ENCODE peak calls at places on chromosomes 4 and X, in six cellular contexts. Q is suprapubic skin, X is mammary epithelial cell, E is uterus, G is T-helper 17 cell, F is SJSA1. T is an unnamed sample.

GRCh38 chrX:147565239-147565638 is 346.5 kb upstream of the FMR1 start:
- DNase-seq in Q (no peak), G (no peak), E (no peak), F (peak; percentile 50), X (no peak), T (peak; percentile 0)

GRCh38 chr4:37793562-37793961 is 32.9 kb upstream of the PGM2 start:
- DNase-seq in X (peak; percentile 3), G (no peak), Q (no peak), E (no peak), F (no peak), T (no peak)

GRCh38 chrX:149365061-149365460 is 140.0 kb downstream of the IDS start:
- DNase-seq in G (no peak), E (no peak), X (peak; percentile 8), Q (no peak), F (peak; percentile 59), T (no peak)

GRCh38 chrX:148562846-148563245 is 62.4 kb downstream of the AFF2 start:
- DNase-seq in F (no peak), E (no peak), G (no peak), X (no peak), Q (no peak), T (no peak)

GRCh38 chr4:113435893-113436292 is 325.6 kb downstream of the CAMK2D start:
- DNase-seq in F (peak; percentile 72), X (peak; percentile 96), Q (peak; percentile 75), G (no peak), E (peak; percentile 59), T (peak; percentile 94)

GRCh38 chrX:40152173-40152705 is 54.5 kb upstream of the BCOR start:
- DNase-seq in Q (no peak), E (peak; percentile 20), G (no peak), F (no peak), X (no peak), T (no peak)

GRCh38 chrX:106726485-106727437 is at the start of gene RNF128:
- DNase-seq in G (no peak), F (no peak), E (no peak), X (peak; percentile 62), Q (peak; percentile 58), T (peak; percentile 52)

GRCh38 chrX:112696506-112696905 is 16.8 kb upstream of the LHFPL1 start:
- DNase-seq in Q (no peak), F (no peak), X (no peak), E (no peak), G (no peak), T (no peak)

DNA sequence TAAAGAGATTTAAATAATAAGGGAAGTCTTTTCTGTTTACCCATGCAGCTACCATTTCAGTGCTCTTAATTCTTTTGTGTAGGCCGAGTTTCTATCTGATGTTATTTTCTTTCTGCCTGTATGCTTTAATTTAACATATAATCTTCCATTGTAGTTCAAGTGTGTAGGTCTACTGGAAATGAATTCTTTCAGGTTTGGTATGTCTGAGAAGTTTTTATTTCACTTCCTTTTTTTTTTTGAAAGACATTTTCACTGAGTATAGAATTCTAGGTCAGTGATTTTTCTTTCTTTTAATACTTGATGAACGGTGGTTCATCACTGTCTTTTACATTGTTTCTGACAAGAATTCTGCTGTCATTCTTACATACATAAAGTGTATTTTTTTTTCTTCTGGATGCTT is 42.1 kb downstream of the VAMP7 start:
- DNase-seq in E (no peak), X (no peak), Q (no peak), F (no peak), G (no peak), T (no peak)
- H3K9me3 ChIP-seq in E (no peaks in the 10 kb centered on the region), X (peaks cover 4% of the 10 kb centered on the region), Q (no peaks in the 10 kb centered on the region), F (no peaks in the 10 kb centered on the region), G (no peaks in the 10 kb centered on the region), T (no peaks in the 10 kb centered on the region)

GRCh38 chrX:100817340-100817739 is 2.9 kb upstream of the CSTF2 start:
- DNase-seq in X (no peak), F (no peak), E (no peak), G (no peak), Q (no peak), T (no peak)

GRCh38 chrX:100819837-100820666 is at the start of gene CSTF2:
- DNase-seq in F (peak; percentile 79), X (peak; percentile 80), Q (peak; percentile 80), E (peak; percentile 77), G (peak; percentile 58), T (peak; percentile 83)

DNA sequence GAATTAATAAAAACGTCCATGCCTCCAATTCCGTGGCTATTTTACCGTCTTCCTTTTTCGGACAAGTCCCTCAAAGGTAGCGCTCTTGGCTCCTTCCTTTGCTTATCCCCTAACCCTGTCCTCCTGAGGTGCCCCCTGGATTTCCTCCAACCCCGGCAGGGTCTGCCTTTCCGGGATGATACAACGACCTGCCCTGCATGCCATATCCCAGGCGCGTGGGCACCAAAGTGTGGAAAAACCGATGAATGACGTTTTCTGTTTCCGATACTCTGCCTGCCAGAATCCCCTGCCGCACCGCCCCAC is 706 bp upstream of the CSTF2 start:
- DNase-seq in Q (no peak), E (no peak), X (no peak), F (no peak), G (no peak), T (no peak)
- H3K9me3 ChIP-seq in Q (no peaks in the 10 kb centered on the region), E (no peaks in the 10 kb centered on the region), X (peaks cover 4% of the 10 kb centered on the region), F (no peaks in the 10 kb centered on the region), G (no peaks in the 10 kb centered on the region), T (no peaks in the 10 kb centered on the region)

GRCh38 chr4:576991-577498 is 950 bp upstream of the TMEM271 start:
- DNase-seq in E (no peak), X (no peak), F (no peak), Q (no peak), G (no peak), T (no peak)
- H3K9me3 ChIP-seq in E (no peaks in the 10 kb centered on the region), X (no peaks in the 10 kb centered on the region), F (no peaks in the 10 kb centered on the region), Q (no peaks in the 10 kb centered on the region), G (no peaks in the 10 kb centered on the region), T (no peaks in the 10 kb centered on the region)

DNA sequence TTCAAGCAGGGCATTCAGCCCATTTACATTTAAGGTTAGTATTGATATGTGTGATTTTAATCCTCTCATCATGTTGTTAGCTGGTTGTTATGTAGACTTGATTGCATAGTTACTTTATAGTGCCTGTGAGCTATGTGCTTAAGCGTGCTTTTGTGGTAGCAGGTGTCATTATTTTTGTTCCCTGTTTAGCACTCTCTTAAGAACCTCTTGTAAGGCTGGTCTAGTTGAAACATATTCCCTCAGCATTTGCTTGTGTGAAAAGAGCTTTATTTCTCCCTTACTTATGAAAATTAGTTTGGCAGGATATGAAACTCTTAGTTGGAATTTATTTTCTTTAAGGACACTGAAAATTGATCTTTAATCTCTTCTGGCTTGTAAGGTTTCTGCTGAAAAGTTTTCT is 326.1 kb downstream of the SH3BGRL start:
- DNase-seq in F (no peak), E (no peak), X (no peak), Q (no peak), G (no peak), T (no peak)
- H3K9me3 ChIP-seq in F (no peaks in the 10 kb centered on the region), E (no peaks in the 10 kb centered on the region), X (no peaks in the 10 kb centered on the region), Q (no peaks in the 10 kb centered on the region), G (no peaks in the 10 kb centered on the region), T (no peaks in the 10 kb centered on the region)